ENCODE peak calls at places on chromosome 20, in ten cellular contexts. P, Y, U, R, J, M, C, G, B and Z are unnamed samples.
A peak's percentile ranks its signal among the peaks of the same experiment; 100 is the strongest.

GRCh38 chr20:9323622-9324021 is 190.8 kb upstream of the LAMP5 start:
- DNase-seq in G (peak; percentile 5), U (peak; percentile 13), C (peak; percentile 53), B (no peak), P (no peak), Y (no peak), M (no peak), R (peak; percentile 31), J (no peak), Z (no peak)

GRCh38 chr20:11000416-11000815 is 326.6 kb upstream of the JAG1 start:
- DNase-seq in J (no peak), C (no peak), M (no peak), R (no peak), U (no peak), G (no peak), Y (no peak), B (no peak), P (no peak), Z (no peak)

GRCh38 chr20:17859616-17860232 is 108.9 kb downstream of the SNX5 start:
- DNase-seq in M (no peak), R (peak; percentile 81), G (no peak), U (no peak), Y (peak; percentile 61), J (no peak), C (no peak), B (no peak), P (no peak), Z (no peak)

GRCh38 chr20:57514273-57514751 is 10.6 kb downstream of the CTCFL start:
- DNase-seq in M (peak; percentile 62), G (no peak), R (peak; percentile 69), Y (no peak), B (no peak), C (peak; percentile 75), U (peak; percentile 77), P (peak; percentile 9), J (peak; percentile 74), Z (peak; percentile 76)

GRCh38 chr20:44120676-44121425 is 66.1 kb downstream of the JPH2 start:
- DNase-seq in R (no peak), M (no peak), U (no peak), Y (no peak), P (no peak), G (no peak), B (no peak), J (no peak), C (no peak), Z (no peak)

GRCh38 chr20:38373231-38373867 is 27.1 kb downstream of the LBP start:
- DNase-seq in R (no peak), U (no peak), B (no peak), C (no peak), G (no peak), M (no peak), J (no peak), Y (no peak), P (no peak), Z (no peak)

GRCh38 chr20:41701596-41702350 is 83.6 kb upstream of the CHD6 start:
- DNase-seq in Y (no peak), G (no peak), P (no peak), R (no peak), J (no peak), U (no peak), B (no peak), C (peak; percentile 15), M (no peak), Z (peak; percentile 64)

GRCh38 chr20:7010584-7010983 is 243.1 kb downstream of the BMP2 start:
- DNase-seq in J (no peak), Y (no peak), P (no peak), M (no peak), U (peak; percentile 16), G (no peak), B (no peak), C (no peak), R (no peak), Z (no peak)

GRCh38 chr20:38167851-38168760 is 3.0 kb upstream of the TGM2 start:
- DNase-seq in G (no peak), U (no peak), Y (no peak), C (no peak), M (no peak), P (no peak), R (no peak), B (no peak), J (no peak), Z (no peak)

GRCh38 chr20:45452772-45453171 is 16.8 kb upstream of the WFDC2 start:
- DNase-seq in M (no peak), R (no peak), G (no peak), U (no peak), B (no peak), C (no peak), J (no peak), P (no peak), Y (no peak), Z (no peak)

GRCh38 chr20:54250691-54251090 is 42.8 kb downstream of the PFDN4 start:
- DNase-seq in G (no peak), M (no peak), B (no peak), J (no peak), C (no peak), P (no peak), R (peak; percentile 54), U (no peak), Y (no peak), Z (no peak)

GRCh38 chr20:38272961-38273360 is 12.4 kb upstream of the KIAA1755 start:
- DNase-seq in P (no peak), U (no peak), C (no peak), B (no peak), Y (no peak), M (no peak), G (no peak), R (no peak), J (no peak), Z (no peak)

GRCh38 chr20:5470943-5471342 is 154.2 kb upstream of the PROKR2 start:
- DNase-seq in J (no peak), G (no peak), R (no peak), Y (no peak), C (peak; percentile 36), P (no peak), U (no peak), B (no peak), M (no peak), Z (no peak)

GRCh38 chr20:60104980-60105379 is 146.8 kb downstream of the CDH26 start:
- DNase-seq in R (no peak), M (no peak), B (no peak), U (no peak), G (peak; percentile 38), Y (no peak), J (no peak), C (peak; percentile 61), P (no peak), Z (peak; percentile 88)

GRCh38 chr20:53611449-53611894 is 17.8 kb upstream of the ZNF217 start:
- DNase-seq in J (no peak), B (no peak), M (no peak), Y (no peak), P (no peak), R (no peak), G (no peak), U (peak; percentile 25), C (no peak), Z (no peak)

GRCh38 chr20:1830240-1830639 is 65.0 kb upstream of the SIRPA start:
- DNase-seq in P (no peak), C (no peak), B (no peak), G (no peak), M (no peak), J (peak; percentile 79), Y (no peak), R (peak; percentile 5), U (no peak), Z (no peak)

GRCh38 chr20:14696937-14697336 is 359.5 kb upstream of the FLRT3 start:
- DNase-seq in B (no peak), R (no peak), Y (no peak), U (no peak), M (no peak), P (no peak), C (no peak), G (no peak), J (no peak), Z (no peak)

GRCh38 chr20:43415661-43416430 is 41.9 kb upstream of the SRSF6 start:
- DNase-seq in M (no peak), J (no peak), U (no peak), B (no peak), P (no peak), G (no peak), Y (no peak), C (no peak), R (no peak), Z (no peak)